ENCODE peak calls at places on chromosomes 3 and 15, in four cellular contexts. N is NCI-H2081; K is activated CD4-positive, CD25-positive, alpha-beta regulatory T cell treated with anti-CD3 and anti-CD28 coated beads, Interleukin-2, amount 50 U/mL, for 72 hours; A is dorsolateral prefrontal cortex. E is an unnamed sample.

GRCh38 chr3:94336076-94336741 is 273.3 kb downstream of the NSUN3 start:
- DNase-seq in N (peak), K (no peak), A (no peak), E (no peak)

GRCh38 chr3:123760817-123761216 is 123.3 kb downstream of the MYLK start:
- DNase-seq in N (no peak), K (no peak), A (no peak), E (no peak)

GRCh38 chr15:80760971-80761370 is 18.2 kb upstream of the CEMIP start:
- DNase-seq in N (no peak), K (no peak), A (no peak), E (no peak)

GRCh38 chr3:37492977-37493471 is 318.6 kb upstream of the LRRFIP2 start:
- DNase-seq in N (peak), K (no peak), A (no peak), E (no peak)

GRCh38 chr15:29613951-29614382 is 208.3 kb downstream of the TJP1 start:
- DNase-seq in N (peak), K (no peak), A (no peak), E (no peak)

GRCh38 chr3:142026333-142026732 is 123.0 kb downstream of the TFDP2 start:
- DNase-seq in N (no peak), K (no peak), A (no peak), E (no peak)

GRCh38 chr15:78932216-78932808 is 12.5 kb downstream of the CTSH start:
- DNase-seq in N (no peak), K (no peak), A (no peak), E (no peak)

GRCh38 chr15:59289574-59289973 is 82.9 kb downstream of the LDHAL6B start:
- DNase-seq in N (no peak), K (no peak), A (no peak), E (no peak)

GRCh38 chr3:15610083-15610482 is 8.5 kb downstream of the BTD start:
- DNase-seq in N (no peak), K (no peak), A (no peak), E (peak)

GRCh38 chr15:78182336-78182700 is 33.2 kb downstream of the IDH3A start:
- DNase-seq in N (no peak), K (no peak), A (no peak), E (no peak)

GRCh38 chr3:52527039-52527731 is 6.5 kb downstream of the NT5DC2 start:
- DNase-seq in N (no peak), K (no peak), A (peak), E (peak)

GRCh38 chr15:78838480-78838879 is 27.2 kb upstream of the ADAMTS7 start:
- DNase-seq in N (no peak), K (no peak), A (no peak), E (no peak)

GRCh38 chr15:40061212-40061901 is 22.4 kb upstream of the SRP14 start:
- DNase-seq in N (no peak), K (no peak), A (no peak), E (no peak)

GRCh38 chr15:80068578-80068977 is 9.1 kb downstream of the ZFAND6 start:
- DNase-seq in N (no peak), K (no peak), A (no peak), E (no peak)

GRCh38 chr15:90617171-90617570 is 87.4 kb downstream of the CRTC3 start:
- DNase-seq in N (no peak), K (no peak), A (no peak), E (no peak)

GRCh38 chr3:129556890-129557736 is 14.1 kb downstream of the H1-8 start:
- DNase-seq in N (no peak), K (no peak), A (no peak), E (no peak)

GRCh38 chr15:92384391-92384790 is 9.3 kb upstream of the ST8SIA2 start:
- DNase-seq in N (no peak), K (no peak), A (no peak), E (no peak)

GRCh38 chr15:47726399-47726823 is 9.1 kb downstream of the SEMA6D start:
- DNase-seq in N (peak), K (no peak), A (no peak), E (no peak)

GRCh38 chr3:172321035-172321434 is 127.2 kb downstream of the GHSR start:
- DNase-seq in N (no peak), K (no peak), A (no peak), E (no peak)

GRCh38 chr15:34367128-34368081 is at the start of gene LPCAT4:
- DNase-seq in N (peak), K (peak), A (peak), E (peak)

GRCh38 chr3:71919572-71919971 is 134.6 kb upstream of the PROK2 start:
- DNase-seq in N (no peak), K (no peak), A (no peak), E (no peak)

GRCh38 chr15:27418729-27419128 is 447.7 kb downstream of the GABRG3 start:
- DNase-seq in N (peak), K (no peak), A (peak), E (no peak)

GRCh38 chr15:57635300-57635944 is 43.7 kb downstream of the MYZAP start:
- DNase-seq in N (peak), K (no peak), A (no peak), E (no peak)

GRCh38 chr15:94162946-94163345 is 68.4 kb upstream of the MCTP2 start:
- DNase-seq in N (peak), K (no peak), A (no peak), E (no peak)

GRCh38 chr3:69016901-69017300 is 3.4 kb upstream of the EOGT start:
- DNase-seq in N (no peak), K (no peak), A (no peak), E (no peak)

GRCh38 chr15:79962178-79962577 is 8.8 kb downstream of the BCL2A1 start:
- DNase-seq in N (no peak), K (no peak), A (no peak), E (peak)

GRCh38 chr15:51874751-51875644 is 45.5 kb downstream of the TMOD3 start:
- DNase-seq in N (no peak), K (no peak), A (no peak), E (no peak)

GRCh38 chr3:33278106-33278672 is 947 bp downstream of the FBXL2 start:
- DNase-seq in N (peak), K (no peak), A (no peak), E (no peak)

E was measured in CD14-positive monocyte.